ENCODE peak calls at places on chromosomes 5 and 9, in four cellular contexts. One of them, this sample, is unnamed.

GRCh38 chr5:127961764-127962148 is 121.8 kb upstream of the SLC12A2 start:
- DNase-seq in GM12878: no peak
- DNase-seq in HepG2: no peak
- DNase-seq in K562: no peak
- DNase-seq in this sample: no peak

GRCh38 chr5:87997662-87998061 is 271.0 kb downstream of the TMEM161B start:
- DNase-seq in GM12878: no peak
- DNase-seq in HepG2: peak
- DNase-seq in K562: no peak
- DNase-seq in this sample: no peak

GRCh38 chr5:149865746-149866145 is 78.8 kb downstream of the PDE6A start:
- DNase-seq in GM12878: no peak
- DNase-seq in K562: no peak
- DNase-seq in HepG2: no peak
- DNase-seq in this sample: no peak

GRCh38 chr5:39526914-39527477 is 102.2 kb upstream of the DAB2 start:
- DNase-seq in K562: no peak
- DNase-seq in HepG2: peak
- DNase-seq in GM12878: no peak
- DNase-seq in this sample: no peak

GRCh38 chr9:100106616-100107015 is 7.6 kb downstream of the INVS start:
- DNase-seq in K562: no peak
- DNase-seq in HepG2: no peak
- DNase-seq in GM12878: no peak
- DNase-seq in this sample: no peak

GRCh38 chr9:73148447-73148937 is 3.2 kb upstream of the ANXA1 start:
- DNase-seq in HepG2: no peak
- DNase-seq in K562: no peak
- DNase-seq in GM12878: no peak
- DNase-seq in this sample: no peak

GRCh38 chr5:16345454-16345853 is 120.1 kb downstream of the ZNF622 start:
- DNase-seq in HepG2: no peak
- DNase-seq in K562: no peak
- DNase-seq in GM12878: no peak
- DNase-seq in this sample: no peak

GRCh38 chr9:4138180-4138579 is 161.7 kb downstream of the GLIS3 start:
- DNase-seq in HepG2: no peak
- DNase-seq in K562: no peak
- DNase-seq in GM12878: no peak
- DNase-seq in this sample: no peak

GRCh38 chr5:176407456-176408244 is 8.7 kb downstream of the CLTB start:
- DNase-seq in GM12878: no peak
- DNase-seq in K562: peak
- DNase-seq in HepG2: no peak
- DNase-seq in this sample: no peak

GRCh38 chr5:119301947-119302346 is 53.9 kb upstream of the TNFAIP8 start:
- DNase-seq in GM12878: no peak
- DNase-seq in HepG2: no peak
- DNase-seq in K562: no peak
- DNase-seq in this sample: no peak

GRCh38 chr5:80487444-80487828 is 464 bp upstream of the FAM151B start:
- DNase-seq in GM12878: no peak
- DNase-seq in HepG2: no peak
- DNase-seq in K562: no peak
- DNase-seq in this sample: no peak

GRCh38 chr5:180802325-180803180 is at the start of gene MGAT1:
- DNase-seq in GM12878: no peak
- DNase-seq in HepG2: peak
- DNase-seq in K562: peak
- DNase-seq in this sample: peak

GRCh38 chr5:169350759-169351240 is 49.9 kb upstream of the SLIT3 start:
- DNase-seq in HepG2: no peak
- DNase-seq in GM12878: no peak
- DNase-seq in K562: no peak
- DNase-seq in this sample: peak

GRCh38 chr9:122418016-122418415 is 47.2 kb downstream of the PTGS1 start:
- DNase-seq in K562: no peak
- DNase-seq in HepG2: no peak
- DNase-seq in GM12878: no peak
- DNase-seq in this sample: no peak

GRCh38 chr9:120436937-120437592 is 142.9 kb downstream of the CDK5RAP2 start:
- DNase-seq in GM12878: no peak
- DNase-seq in HepG2: no peak
- DNase-seq in K562: no peak
- DNase-seq in this sample: no peak

GRCh38 chr5:32942225-32942989 is 231.3 kb downstream of the NPR3 start:
- DNase-seq in GM12878: no peak
- DNase-seq in K562: peak
- DNase-seq in HepG2: peak
- DNase-seq in this sample: peak

GRCh38 chr5:67238191-67238590 is 41.6 kb upstream of the CD180 start:
- DNase-seq in GM12878: no peak
- DNase-seq in HepG2: no peak
- DNase-seq in K562: no peak
- DNase-seq in this sample: no peak

GRCh38 chr5:67413749-67414148 is 217.2 kb upstream of the CD180 start:
- DNase-seq in K562: no peak
- DNase-seq in GM12878: no peak
- DNase-seq in HepG2: no peak
- DNase-seq in this sample: no peak

GRCh38 chr5:82274343-82275266 is 3.5 kb downstream of the RPS23 start:
- DNase-seq in HepG2: no peak
- DNase-seq in GM12878: no peak
- DNase-seq in K562: peak
- DNase-seq in this sample: no peak

GRCh38 chr9:22052376-22052945 is 43.4 kb upstream of the CDKN2B start:
- DNase-seq in HepG2: peak
- DNase-seq in GM12878: no peak
- DNase-seq in K562: no peak
- DNase-seq in this sample: no peak

GRCh38 chr5:151115272-151115905 is 34.6 kb upstream of the TNIP1 start:
- DNase-seq in K562: peak
- DNase-seq in HepG2: peak
- DNase-seq in GM12878: no peak
- DNase-seq in this sample: peak

GRCh38 chr5:89930591-89931383 is 478.8 kb downstream of the CETN3 start:
- DNase-seq in GM12878: peak
- DNase-seq in K562: no peak
- DNase-seq in HepG2: peak
- DNase-seq in this sample: no peak

GRCh38 chr9:79984429-79985067 is 412.8 kb downstream of the TLE4 start:
- DNase-seq in K562: no peak
- DNase-seq in GM12878: no peak
- DNase-seq in HepG2: no peak
- DNase-seq in this sample: no peak

GRCh38 chr9:125906893-125907292 is 159.7 kb downstream of the PBX3 start:
- DNase-seq in GM12878: no peak
- DNase-seq in HepG2: no peak
- DNase-seq in K562: no peak
- DNase-seq in this sample: no peak

GRCh38 chr5:138252944-138253343 is 21.5 kb downstream of the GFRA3 start:
- DNase-seq in K562: no peak
- DNase-seq in HepG2: no peak
- DNase-seq in GM12878: no peak
- DNase-seq in this sample: no peak

GRCh38 chr5:151622367-151623097 is 31.4 kb upstream of the FAT2 start:
- DNase-seq in K562: no peak
- DNase-seq in HepG2: no peak
- DNase-seq in GM12878: no peak
- DNase-seq in this sample: no peak

GRCh38 chr9:92671323-92671722 is 1.4 kb upstream of the IPPK start:
- DNase-seq in K562: peak
- DNase-seq in HepG2: peak
- DNase-seq in GM12878: no peak
- DNase-seq in this sample: peak

GRCh38 chr5:157592594-157592993 is 17.0 kb upstream of the ADAM19 start:
- DNase-seq in GM12878: no peak
- DNase-seq in HepG2: no peak
- DNase-seq in K562: no peak
- DNase-seq in this sample: no peak

GRCh38 chr5:106140101-106140500 is 1530.6 kb downstream of the EFNA5 start:
- DNase-seq in HepG2: no peak
- DNase-seq in GM12878: no peak
- DNase-seq in K562: no peak
- DNase-seq in this sample: no peak

DNA sequence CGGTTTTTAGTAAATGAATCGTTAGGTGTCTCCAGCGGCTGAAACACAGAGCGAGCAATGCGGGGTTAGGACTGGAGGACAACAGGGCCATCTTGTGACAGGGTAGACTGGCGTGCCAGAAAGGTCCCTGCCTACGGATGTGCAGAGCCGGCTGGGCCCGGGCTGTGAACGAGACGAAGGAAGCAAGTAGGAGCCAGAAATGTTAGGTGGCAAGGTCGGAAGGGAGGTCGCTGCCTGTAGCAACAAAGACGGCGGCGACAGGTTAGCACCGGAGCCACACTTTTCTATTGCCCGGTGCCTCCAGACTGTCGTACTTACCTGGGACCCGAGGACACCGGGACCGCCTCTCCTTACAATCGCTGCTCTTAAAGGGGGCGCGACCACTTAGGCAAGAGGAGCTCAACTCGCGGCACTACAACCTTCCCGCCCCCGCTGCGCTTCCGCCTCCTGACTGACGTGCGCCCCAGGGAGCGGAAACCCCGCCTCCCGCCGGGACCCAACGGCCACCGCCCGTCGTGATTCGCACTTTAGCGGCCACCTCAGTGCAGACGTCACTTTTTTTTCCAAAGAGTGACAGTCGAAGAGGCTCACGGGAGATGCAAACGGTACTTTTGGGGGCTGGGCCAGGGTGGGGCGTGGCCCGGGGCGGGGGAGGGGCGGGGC is at the start of gene INIP:
- DNase-seq in GM12878: peak
- DNase-seq in K562: peak
- DNase-seq in HepG2: peak
- DNase-seq in this sample: peak
- TF ChIP-seq REST in GM12878: no peak
- TF ChIP-seq REST in K562: peak
- TF ChIP-seq REST in HepG2: no peak
- TF ChIP-seq REST in this sample: no peak

GRCh38 chr9:91163773-91164471 is 197.8 kb downstream of the AUH start:
- DNase-seq in GM12878: no peak
- DNase-seq in K562: no peak
- DNase-seq in HepG2: no peak
- DNase-seq in this sample: no peak

GRCh38 chr9:91162311-91162710 is 199.4 kb downstream of the AUH start:
- DNase-seq in K562: no peak
- DNase-seq in HepG2: no peak
- DNase-seq in GM12878: no peak
- DNase-seq in this sample: no peak

GRCh38 chr9:91161465-91162275 is 200.0 kb downstream of the AUH start:
- DNase-seq in K562: no peak
- DNase-seq in GM12878: no peak
- DNase-seq in HepG2: no peak
- DNase-seq in this sample: no peak

GRCh38 chr9:91163441-91163772 is 198.3 kb downstream of the AUH start:
- DNase-seq in GM12878: no peak
- DNase-seq in K562: no peak
- DNase-seq in HepG2: no peak
- DNase-seq in this sample: no peak

GRCh38 chr9:91162784-91163440 is 198.8 kb downstream of the AUH start:
- DNase-seq in HepG2: no peak
- DNase-seq in K562: peak
- DNase-seq in GM12878: peak
- DNase-seq in this sample: no peak
- TF ChIP-seq MYC in HepG2: no peak
- TF ChIP-seq MYC in K562: no peak
- TF ChIP-seq MYC in GM12878: no peak
- TF ChIP-seq MYC in this sample: no peak

DNA sequence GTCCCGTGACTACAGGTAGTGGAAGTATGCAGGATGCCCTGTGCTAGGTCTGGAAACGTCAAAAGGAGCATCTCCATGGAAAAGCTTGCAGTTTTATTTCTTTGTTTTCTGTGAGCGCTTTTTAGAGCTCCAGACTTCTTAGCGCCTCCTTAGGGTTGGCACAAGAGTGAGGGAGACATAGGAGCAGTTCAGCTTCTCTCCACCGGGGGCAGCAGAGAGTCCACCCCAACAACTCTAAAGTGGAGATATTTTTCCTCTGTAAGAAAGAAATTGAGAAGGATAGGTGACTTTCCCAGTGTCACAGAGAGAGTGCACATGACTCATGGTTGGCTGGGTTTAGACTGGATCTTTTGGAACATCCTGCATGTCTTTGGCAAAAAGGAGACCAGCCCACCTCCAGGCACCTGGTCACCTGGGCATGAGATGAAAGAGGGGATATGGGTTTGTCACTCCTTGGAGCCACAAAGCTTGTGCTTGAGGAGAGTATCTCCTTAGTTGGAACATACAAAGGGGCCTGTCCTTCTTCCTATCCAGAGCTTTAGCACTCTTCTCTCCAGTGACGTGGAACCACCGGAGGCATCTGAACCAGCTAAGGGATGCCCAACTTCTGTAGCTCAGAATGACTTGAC is 637.7 kb downstream of the SEMA5A start:
- DNase-seq in HepG2: no peak
- DNase-seq in K562: peak
- DNase-seq in GM12878: no peak
- DNase-seq in this sample: peak
- TF ChIP-seq RAD21 in HepG2: no peak
- TF ChIP-seq RAD21 in K562: no peak
- TF ChIP-seq RAD21 in GM12878: peak
- TF ChIP-seq RAD21 in this sample: no peak

GRCh38 chr9:138057726-138058125 is 180.1 kb downstream of the CACNA1B start:
- DNase-seq in K562: no peak
- DNase-seq in GM12878: no peak
- DNase-seq in HepG2: no peak
- DNase-seq in this sample: no peak
- TF ChIP-seq REST in K562: no peak
- TF ChIP-seq REST in GM12878: no peak
- TF ChIP-seq REST in HepG2: no peak
- TF ChIP-seq REST in this sample: no peak

This sample was measured in A549.